ENCODE peak calls at places on chromosomes 5 and 9, in four cellular contexts. V, E, U and X are unnamed samples.

GRCh38 chr9:126439402-126439765 is 112.8 kb downstream of the MVB12B start:
- DNase-seq in V (no peak), E (peak; percentile 14), U (peak; percentile 58), X (peak; percentile 76)

GRCh38 chr9:87122947-87123685 is 175.8 kb upstream of the GAS1 start:
- DNase-seq in V (no peak), E (peak; percentile 93), U (peak; percentile 91), X (peak; percentile 82)

GRCh38 chr5:150661086-150661485 is at the start of gene MYOZ3:
- DNase-seq in V (no peak), E (no peak), U (no peak), X (no peak)

GRCh38 chr9:105818903-105819302 is 124.6 kb downstream of the TMEM38B start:
- DNase-seq in V (no peak), E (no peak), U (no peak), X (no peak)

GRCh38 chr5:149839761-149840160 is 104.8 kb downstream of the PDE6A start:
- DNase-seq in V (no peak), E (peak; percentile 49), U (peak; percentile 16), X (no peak)

GRCh38 chr9:37746448-37747270 is 6.9 kb upstream of the TRMT10B start:
- DNase-seq in V (no peak), E (no peak), U (no peak), X (peak; percentile 1)

GRCh38 chr9:107007361-107007760 is 144.4 kb downstream of the ZNF462 start:
- DNase-seq in V (no peak), E (no peak), U (no peak), X (no peak)

GRCh38 chr5:132110930-132111329 is 37.3 kb downstream of the CSF2 start:
- DNase-seq in V (no peak), E (no peak), U (no peak), X (no peak)

GRCh38 chr5:37552770-37553719 is 173.9 kb downstream of the WDR70 start:
- DNase-seq in V (no peak), E (peak; percentile 94), U (no peak), X (peak; percentile 29)

GRCh38 chr5:43422143-43422542 is 10.0 kb upstream of the CCL28 start:
- DNase-seq in V (peak; percentile 39), E (peak; percentile 68), U (peak; percentile 88), X (peak; percentile 84)

GRCh38 chr5:174736351-174736721 is 12.0 kb downstream of the MSX2 start:
- DNase-seq in V (no peak), E (peak; percentile 14), U (no peak), X (peak; percentile 29)

GRCh38 chr9:3848445-3849114 is 322.8 kb upstream of the RFX3 start:
- DNase-seq in V (no peak), E (peak; percentile 24), U (peak; percentile 57), X (peak; percentile 80)

GRCh38 chr5:16889203-16889971 is 46.7 kb downstream of the MYO10 start:
- DNase-seq in V (no peak), E (peak; percentile 68), U (no peak), X (peak; percentile 42)

GRCh38 chr9:78131969-78132687 is 100.5 kb upstream of the GNAQ start:
- DNase-seq in V (no peak), E (no peak), U (peak; percentile 49), X (peak; percentile 52)

GRCh38 chr5:7261900-7262299 is 134.0 kb upstream of the ADCY2 start:
- DNase-seq in V (no peak), E (no peak), U (no peak), X (no peak)

GRCh38 chr5:7261049-7261448 is 134.9 kb upstream of the ADCY2 start:
- DNase-seq in V (peak; percentile 13), E (peak; percentile 5), U (no peak), X (peak; percentile 57)
- TF ChIP-seq CTCF in V (peak; percentile 69), E (peak; percentile 24), U (no peak), X (peak; percentile 62)

GRCh38 chr9:136664799-136665082 is 2.0 kb downstream of the EGFL7 start:
- DNase-seq in V (no peak), E (no peak), U (no peak), X (no peak)

GRCh38 chr9:136665111-136665703 is 2.5 kb downstream of the EGFL7 start:
- DNase-seq in V (peak; percentile 40), E (no peak), U (no peak), X (no peak)

GRCh38 chr9:136662656-136663310 is at the start of gene EGFL7:
- DNase-seq in V (peak; percentile 38), E (peak; percentile 65), U (no peak), X (no peak)

GRCh38 chr9:136663311-136663679 is 579 bp downstream of the EGFL7 start:
- DNase-seq in V (no peak), E (no peak), U (no peak), X (no peak)

GRCh38 chr9:136664000-136664798 is 1.5 kb downstream of the EGFL7 start:
- DNase-seq in V (no peak), E (no peak), U (no peak), X (no peak)
- H3K4me3 ChIP-seq in V (no peak overlapping the region), E (peak overlapping the region; percentile 44), U (no peak overlapping the region), X (no peak overlapping the region)

GRCh38 chr9:128150594-128151342 is 1.5 kb downstream of the LCN2 start:
- DNase-seq in V (no peak), E (no peak), U (no peak), X (no peak)
- TF ChIP-seq CTCF in V (no peak), E (no peak), U (peak; percentile 6), X (peak; percentile 59)

GRCh38 chr9:16119861-16120641 is 567.2 kb downstream of the CCDC171 start:
- DNase-seq in V (no peak), E (peak; percentile 51), U (peak; percentile 25), X (peak; percentile 29)
- H3K4me3 ChIP-seq in V (no peak overlapping the region), E (no peak overlapping the region), U (no peak overlapping the region), X (no peak overlapping the region)

GRCh38 chr5:143431789-143432188 is 28.3 kb upstream of the NR3C1 start:
- DNase-seq in V (no peak), E (no peak), U (no peak), X (no peak)
- TF ChIP-seq CTCF in V (no peak), E (no peak), U (no peak), X (no peak)

GRCh38 chr5:179816401-179817070 is 4.2 kb upstream of the SQSTM1 start:
- DNase-seq in V (peak; percentile 39), E (no peak), U (no peak), X (no peak)

GRCh38 chr5:179815491-179816249 is 5.0 kb upstream of the SQSTM1 start:
- DNase-seq in V (no peak), E (no peak), U (no peak), X (no peak)

GRCh38 chr5:179818746-179819295 is 1.9 kb upstream of the SQSTM1 start:
- DNase-seq in V (peak; percentile 99), E (peak; percentile 98), U (peak; percentile 93), X (peak; percentile 84)

GRCh38 chr5:179819296-179820126 is 1.2 kb upstream of the SQSTM1 start:
- DNase-seq in V (peak; percentile 83), E (peak; percentile 81), U (peak; percentile 52), X (peak; percentile 45)

DNA sequence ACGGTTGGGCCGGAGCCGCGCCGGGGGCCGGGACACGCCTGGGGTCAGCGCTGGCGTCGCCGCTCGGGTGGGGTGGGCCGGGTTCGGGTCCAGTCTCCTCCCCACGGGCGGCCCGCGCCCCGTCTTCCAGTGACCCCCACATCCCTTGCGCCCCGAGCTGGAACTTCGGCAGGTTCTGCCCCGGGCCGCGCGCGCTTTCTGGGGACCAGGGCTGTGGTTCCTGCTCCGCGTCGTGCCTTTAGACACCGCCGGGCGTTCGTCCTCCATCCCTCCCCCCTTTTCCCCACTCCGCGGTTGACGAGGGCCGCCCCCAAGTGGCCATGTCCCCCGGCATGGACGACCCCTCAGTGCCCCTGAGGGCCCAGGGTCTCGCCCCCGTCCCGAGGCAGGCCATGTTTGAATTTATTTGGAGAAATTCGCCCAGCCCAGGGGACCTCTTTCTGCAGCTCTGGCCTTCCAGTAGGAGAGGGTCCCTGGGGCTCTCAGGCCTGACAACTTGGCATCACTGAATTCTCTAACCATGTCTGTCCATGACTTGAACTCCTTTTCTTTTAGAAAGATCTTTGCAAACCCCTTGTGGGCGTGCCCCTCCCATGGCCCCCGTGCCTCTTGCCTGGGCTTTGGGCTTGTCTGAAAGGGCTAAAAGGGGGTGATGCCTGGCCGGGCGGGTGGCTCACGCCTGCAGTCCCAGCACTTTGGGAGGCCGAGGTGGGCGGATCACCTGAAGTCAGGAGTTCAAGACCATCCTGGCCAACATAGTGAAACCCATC is 3.4 kb upstream of the SQSTM1 start:
- DNase-seq in V (peak; percentile 32), E (no peak), U (no peak), X (no peak)
- H3K4me3 ChIP-seq in V (no peak overlapping the region), E (peak overlapping the region; percentile 28), U (no peak overlapping the region), X (peak overlapping the region; percentile 33)

DNA sequence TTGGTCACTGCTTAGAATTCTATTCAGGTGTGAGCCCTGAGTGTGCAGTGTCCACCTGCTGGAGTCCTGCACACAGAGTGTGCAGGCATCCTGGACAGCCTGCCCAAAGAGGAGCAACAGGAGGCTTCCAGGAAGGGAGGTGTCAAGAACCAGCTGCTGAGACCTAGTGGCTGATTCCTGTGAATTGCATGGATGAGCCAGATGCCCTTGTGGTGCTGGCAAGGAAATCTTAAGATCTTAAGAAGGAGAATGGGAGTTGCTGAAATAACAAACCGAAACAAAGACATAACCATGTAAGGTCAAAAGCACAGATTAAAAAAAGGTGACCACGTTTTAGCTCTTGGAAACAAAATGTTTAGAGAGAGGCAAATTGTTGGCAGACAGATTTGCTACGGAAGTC is 29.3 kb upstream of the RPS23 start:
- DNase-seq in V (no peak), E (peak; percentile 27), U (no peak), X (no peak)
- TF ChIP-seq CTCF in V (no peak), E (no peak), U (no peak), X (no peak)